ENCODE peak calls at places on chromosomes 6 and 20, in five cellular contexts. J is posterior cingulate gyrus; K is activated CD4-positive, alpha-beta T cell treated with anti-CD3 and anti-CD28 coated beads for 4 hours; I is PC-9; D is stimulated activated CD4-positive, alpha-beta T cell treated with anti-CD3 and anti-CD28 coated beads, Interleukin-1b, Interleukin-23, amount 100 ng/mL, for 48 hours. V is an unnamed sample.

GRCh38 chr6:10177703-10178102 is 237.2 kb downstream of the TFAP2A start:
- DNase-seq in I (peak), K (no peak), D (no peak), J (no peak), V (no peak)

GRCh38 chr6:117072781-117073180 is 192.6 kb upstream of the VGLL2 start:
- DNase-seq in D (no peak), I (no peak), J (no peak), K (no peak), V (no peak)

GRCh38 chr20:61980647-61981583 is 84.8 kb downstream of the TAF4 start:
- DNase-seq in D (no peak), K (no peak), J (no peak), I (no peak), V (peak)

GRCh38 chr20:25000268-25000801 is 7.8 kb upstream of the APMAP start:
- DNase-seq in K (peak), J (no peak), D (no peak), I (peak), V (peak)

GRCh38 chr6:138093632-138094031 is 13.6 kb downstream of the PERP start:
- DNase-seq in J (no peak), K (no peak), D (no peak), I (peak), V (no peak)

GRCh38 chr6:147065786-147066185 is 138.4 kb upstream of the STXBP5 start:
- DNase-seq in K (no peak), J (no peak), D (no peak), I (no peak), V (no peak)

GRCh38 chr20:584375-585301 is 25.5 kb downstream of the TCF15 start:
- DNase-seq in I (no peak), J (no peak), K (no peak), D (peak), V (no peak)

GRCh38 chr20:40797425-40797824 is 108.4 kb upstream of the MAFB start:
- DNase-seq in J (no peak), D (no peak), I (no peak), K (no peak), V (peak)

GRCh38 chr6:27133281-27134227 is 113.9 kb upstream of the PRSS16 start:
- DNase-seq in K (peak), I (peak), D (peak), J (no peak), V (no peak)

GRCh38 chr6:8269856-8270454 is 165.4 kb downstream of the SLC35B3 start:
- DNase-seq in I (no peak), J (no peak), K (no peak), D (no peak), V (no peak)

GRCh38 chr20:19973920-19974620 is 43.1 kb upstream of the NAA20 start:
- DNase-seq in K (no peak), I (peak), D (no peak), J (no peak), V (no peak)

GRCh38 chr6:95078457-95078856 is 498.9 kb upstream of the MANEA start:
- DNase-seq in I (no peak), J (no peak), D (no peak), K (no peak), V (no peak)

GRCh38 chr6:73968358-73968757 is 272.4 kb downstream of the CD109 start:
- DNase-seq in J (no peak), D (no peak), K (no peak), I (no peak), V (no peak)

GRCh38 chr6:40247516-40248115 is 313.4 kb upstream of the MOCS1 start:
- DNase-seq in D (no peak), K (no peak), J (no peak), I (no peak), V (no peak)

GRCh38 chr6:107641500-107641931 is 151.6 kb downstream of the SOBP start:
- DNase-seq in J (peak), D (no peak), I (no peak), K (no peak), V (peak)

GRCh38 chr20:33647603-33648395 is 14.3 kb upstream of the C20orf144 start:
- DNase-seq in D (no peak), K (no peak), I (no peak), J (no peak), V (no peak)

GRCh38 chr6:6707143-6707542 is 118.6 kb downstream of the LY86 start:
- DNase-seq in K (no peak), I (no peak), D (no peak), J (no peak), V (no peak)

GRCh38 chr6:5142915-5143314 is 57.8 kb downstream of the PPP1R3G start:
- DNase-seq in J (no peak), D (no peak), K (no peak), I (no peak), V (no peak)

GRCh38 chr6:118826096-118826495 is 67.9 kb upstream of the ASF1A start:
- DNase-seq in K (no peak), J (no peak), D (no peak), I (no peak), V (no peak)

GRCh38 chr20:7499201-7499600 is 441.1 kb downstream of the HAO1 start:
- DNase-seq in K (no peak), J (no peak), I (no peak), D (no peak), V (no peak)

GRCh38 chr6:124795879-124796838 is 166.1 kb upstream of the RNF217 start:
- DNase-seq in J (peak), K (no peak), I (no peak), D (no peak), V (no peak)

GRCh38 chr6:132400641-132401119 is 595 bp downstream of the MOXD1 start:
- DNase-seq in K (no peak), J (no peak), I (no peak), D (no peak), V (no peak)

GRCh38 chr20:10877345-10877744 is 203.5 kb upstream of the JAG1 start:
- DNase-seq in D (no peak), I (no peak), J (no peak), K (no peak), V (no peak)

GRCh38 chr6:45448417-45449389 is 71.0 kb upstream of the SUPT3H start:
- DNase-seq in K (no peak), I (no peak), D (no peak), J (no peak), V (no peak)